ENCODE peak calls at places on chromosomes 4 and X, in five cellular contexts. Z is stomach, P is MM.1S, V is HCT116, E is left lung. W is an unnamed sample.

GRCh38 chr4:173288296-173288695 is 45.9 kb downstream of the HMGB2 start:
- DNase-seq in Z (peak), P (peak), V (peak), E (peak), W (peak)

GRCh38 chr4:123555500-123556273 is 159.1 kb downstream of the SPRY1 start:
- DNase-seq in Z (peak), P (no peak), V (no peak), E (peak), W (peak)

GRCh38 chr4:101806914-101807313 is 16.4 kb downstream of the BANK1 start:
- DNase-seq in Z (no peak), P (no peak), V (no peak), E (no peak), W (no peak)

GRCh38 chrX:15269618-15270521 is at the start of gene ASB9:
- DNase-seq in Z (peak), P (no peak), V (peak), E (peak), W (peak)

GRCh38 chrX:110992611-110993010 is 103.4 kb upstream of the PAK3 start:
- DNase-seq in Z (peak), P (peak), V (no peak), E (no peak), W (peak)

GRCh38 chr4:79241846-79242245 is 84.0 kb downstream of the NAA11 start:
- DNase-seq in Z (no peak), P (no peak), V (peak), E (no peak), W (no peak)

GRCh38 chr4:147674496-147674895 is 9.5 kb downstream of the PRMT9 start:
- DNase-seq in Z (no peak), P (no peak), V (no peak), E (no peak), W (no peak)

GRCh38 chrX:40938418-40938817 is 146.8 kb upstream of the USP9X start:
- DNase-seq in Z (no peak), P (no peak), V (no peak), E (no peak), W (no peak)

GRCh38 chrX:7132335-7133035 is 15.0 kb upstream of the STS start:
- DNase-seq in Z (peak), P (no peak), V (peak), E (peak), W (peak)

GRCh38 chrX:18810416-18810815 is 103.0 kb downstream of the PPEF1 start:
- DNase-seq in Z (no peak), P (no peak), V (no peak), E (no peak), W (no peak)

GRCh38 chrX:69137911-69138310 is 27.3 kb downstream of the PJA1 start:
- DNase-seq in Z (no peak), P (no peak), V (no peak), E (no peak), W (no peak)

GRCh38 chr4:83114576-83114975 is at the start of gene PLAC8:
- DNase-seq in Z (peak), P (peak), V (no peak), E (no peak), W (no peak)

GRCh38 chrX:41922694-41923171 is 621 bp downstream of the CASK start:
- DNase-seq in Z (no peak), P (peak), V (no peak), E (peak), W (peak)

GRCh38 chrX:6021316-6022091 is 207.2 kb downstream of the NLGN4X start:
- DNase-seq in Z (peak), P (peak), V (no peak), E (no peak), W (peak)

GRCh38 chr4:87410669-87411068 is 11.7 kb upstream of the NUDT9 start:
- DNase-seq in Z (no peak), P (no peak), V (no peak), E (no peak), W (no peak)

GRCh38 chr4:105662935-105663675 is 45.4 kb downstream of the INTS12 start:
- DNase-seq in Z (no peak), P (peak), V (no peak), E (no peak), W (no peak)

GRCh38 chr4:151673913-151674520 is 86.8 kb downstream of the GATB start:
- DNase-seq in Z (peak), P (no peak), V (no peak), E (no peak), W (no peak)

GRCh38 chr4:156933633-156934258 is 37.9 kb downstream of the PDGFC start:
- DNase-seq in Z (no peak), P (no peak), V (peak), E (no peak), W (peak)

GRCh38 chr4:166538491-166539005 is 665.5 kb downstream of the TLL1 start:
- DNase-seq in Z (no peak), P (no peak), V (no peak), E (no peak), W (no peak)

GRCh38 chrX:153724252-153725038 is at the start of the genes ABCD1 and BCAP31:
- DNase-seq in Z (peak), P (peak), V (peak), E (peak), W (peak)

GRCh38 chr4:159390648-159391047 is 287.8 kb downstream of the RAPGEF2 start:
- DNase-seq in Z (no peak), P (no peak), V (peak), E (no peak), W (peak)

GRCh38 chrX:110162867-110163266 is 155.0 kb downstream of the AMMECR1 start:
- DNase-seq in Z (no peak), P (no peak), V (no peak), E (no peak), W (no peak)

GRCh38 chr4:78414116-78414515 is 137.5 kb upstream of the ANXA3 start:
- DNase-seq in Z (no peak), P (no peak), V (no peak), E (no peak), W (no peak)

GRCh38 chr4:40557741-40558140 is 71.9 kb downstream of the RBM47 start:
- DNase-seq in Z (no peak), P (no peak), V (no peak), E (no peak), W (no peak)

GRCh38 chr4:125719987-125720386 is 405.2 kb downstream of the FAT4 start:
- DNase-seq in Z (no peak), P (no peak), V (peak), E (no peak), W (peak)

GRCh38 chr4:153530284-153530995 is 64.3 kb downstream of the TMEM131L start:
- DNase-seq in Z (no peak), P (no peak), V (no peak), E (no peak), W (no peak)

GRCh38 chrX:131812847-131813825 is 210.0 kb upstream of the STK26 start:
- DNase-seq in Z (peak), P (peak), V (no peak), E (peak), W (no peak)

GRCh38 chrX:40883021-40883619 is 147.8 kb upstream of the MED14 start:
- DNase-seq in Z (no peak), P (no peak), V (no peak), E (no peak), W (no peak)

GRCh38 chr4:169658196-169658595 is 37.8 kb downstream of the CLCN3 start:
- DNase-seq in Z (no peak), P (no peak), V (no peak), E (no peak), W (no peak)

GRCh38 chrX:16873106-16873505 is 2.9 kb upstream of the RBBP7 start:
- DNase-seq in Z (no peak), P (no peak), V (no peak), E (no peak), W (no peak)

GRCh38 chr4:189613202-189613601 is 327.5 kb upstream of the FRG1 start:
- DNase-seq in Z (no peak), P (no peak), V (no peak), E (no peak), W (no peak)

GRCh38 chrX:31500920-31501319 is 429.1 kb upstream of the FTHL17 start:
- DNase-seq in Z (no peak), P (peak), V (no peak), E (no peak), W (no peak)

GRCh38 chr4:170423137-170423536 is 333.4 kb upstream of the AADAT start:
- DNase-seq in Z (no peak), P (no peak), V (no peak), E (no peak), W (no peak)

GRCh38 chr4:40180356-40180755 is 16.5 kb upstream of the RHOH start:
- DNase-seq in Z (no peak), P (no peak), V (peak), E (no peak), W (no peak)

GRCh38 chr4:81426770-81427604 is 44.7 kb downstream of the RASGEF1B start:
- DNase-seq in Z (no peak), P (no peak), V (no peak), E (no peak), W (no peak)

GRCh38 chr4:7199771-7200441 is 7.6 kb downstream of the SORCS2 start:
- DNase-seq in Z (no peak), P (no peak), V (no peak), E (peak), W (no peak)

GRCh38 chr4:183355405-183355804 is 33.2 kb upstream of the CLDN24 start:
- DNase-seq in Z (no peak), P (no peak), V (no peak), E (no peak), W (peak)

GRCh38 chr4:46924789-46925188 is 15.7 kb upstream of the COX7B2 start:
- DNase-seq in Z (no peak), P (no peak), V (no peak), E (no peak), W (no peak)
- TF ChIP-seq CTCF in Z (no peak), P (no peak), V (no peak), E (no peak), W (no peak)

GRCh38 chr4:2953496-2953895 is 9.7 kb downstream of the NOP14 start:
- DNase-seq in Z (no peak), P (no peak), V (no peak), E (no peak), W (no peak)

GRCh38 chr4:2950221-2950989 is 12.8 kb downstream of the NOP14 start:
- DNase-seq in Z (no peak), P (no peak), V (no peak), E (no peak), W (no peak)

GRCh38 chr4:2949782-2950125 is 13.5 kb downstream of the NOP14 start:
- DNase-seq in Z (no peak), P (no peak), V (no peak), E (no peak), W (no peak)

GRCh38 chr4:2958446-2958845 is 4.8 kb downstream of the NOP14 start:
- DNase-seq in Z (no peak), P (no peak), V (no peak), E (no peak), W (no peak)

DNA sequence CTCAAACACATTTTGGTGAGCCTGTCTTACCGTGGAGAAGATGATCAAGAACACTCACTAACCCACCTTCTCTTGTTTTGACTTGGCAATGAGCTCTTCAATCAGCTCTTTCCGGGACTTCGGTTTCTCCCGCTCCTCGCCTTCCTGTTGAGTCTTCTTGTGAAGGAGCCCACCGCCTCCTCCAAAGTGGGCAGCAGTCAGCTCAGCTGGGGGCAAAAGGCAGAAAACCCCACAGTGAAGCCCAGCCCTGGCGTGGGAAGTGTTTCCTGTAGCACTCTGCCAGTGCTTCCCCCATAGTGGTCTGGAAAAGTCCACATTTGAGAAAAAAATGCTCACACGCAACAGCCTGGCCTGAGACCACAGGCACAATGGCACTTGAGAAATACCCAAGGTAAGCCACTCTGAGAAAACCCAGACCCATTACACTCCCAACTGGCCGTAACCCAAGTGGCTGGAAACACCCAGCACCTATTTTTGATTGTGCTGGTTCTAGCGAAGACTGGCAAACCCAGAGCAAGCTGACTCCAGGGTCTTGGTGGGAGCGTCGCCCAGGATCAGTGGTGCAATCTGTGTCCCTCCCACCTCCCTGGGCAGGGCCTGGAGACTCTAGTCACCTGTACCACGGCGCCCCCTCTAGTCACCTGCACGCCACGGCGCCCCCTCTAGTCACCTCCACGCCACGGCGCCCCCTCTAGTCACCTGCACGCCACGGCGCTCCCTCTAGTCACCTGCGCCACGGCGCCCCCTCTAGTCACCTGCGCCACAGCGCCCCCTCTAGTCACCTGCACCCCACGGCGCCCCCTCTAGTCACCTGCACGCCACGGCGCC is 8.6 kb downstream of the NOP14 start:
- DNase-seq in Z (no peak), P (peak), V (peak), E (no peak), W (no peak)
- TF ChIP-seq CTCF in Z (no peak), P (no peak), V (peak), E (no peak), W (peak)

GRCh38 chr4:163180087-163180486 is 13.4 kb upstream of the NAF1 start:
- DNase-seq in Z (no peak), P (no peak), V (no peak), E (no peak), W (no peak)

GRCh38 chr4:163179207-163179606 is 12.5 kb upstream of the NAF1 start:
- DNase-seq in Z (no peak), P (no peak), V (no peak), E (no peak), W (no peak)

GRCh38 chr4:163172666-163173065 is 6.0 kb upstream of the NAF1 start:
- DNase-seq in Z (no peak), P (no peak), V (no peak), E (no peak), W (no peak)

GRCh38 chr4:163173713-163174112 is 7.0 kb upstream of the NAF1 start:
- DNase-seq in Z (no peak), P (no peak), V (no peak), E (no peak), W (no peak)

DNA sequence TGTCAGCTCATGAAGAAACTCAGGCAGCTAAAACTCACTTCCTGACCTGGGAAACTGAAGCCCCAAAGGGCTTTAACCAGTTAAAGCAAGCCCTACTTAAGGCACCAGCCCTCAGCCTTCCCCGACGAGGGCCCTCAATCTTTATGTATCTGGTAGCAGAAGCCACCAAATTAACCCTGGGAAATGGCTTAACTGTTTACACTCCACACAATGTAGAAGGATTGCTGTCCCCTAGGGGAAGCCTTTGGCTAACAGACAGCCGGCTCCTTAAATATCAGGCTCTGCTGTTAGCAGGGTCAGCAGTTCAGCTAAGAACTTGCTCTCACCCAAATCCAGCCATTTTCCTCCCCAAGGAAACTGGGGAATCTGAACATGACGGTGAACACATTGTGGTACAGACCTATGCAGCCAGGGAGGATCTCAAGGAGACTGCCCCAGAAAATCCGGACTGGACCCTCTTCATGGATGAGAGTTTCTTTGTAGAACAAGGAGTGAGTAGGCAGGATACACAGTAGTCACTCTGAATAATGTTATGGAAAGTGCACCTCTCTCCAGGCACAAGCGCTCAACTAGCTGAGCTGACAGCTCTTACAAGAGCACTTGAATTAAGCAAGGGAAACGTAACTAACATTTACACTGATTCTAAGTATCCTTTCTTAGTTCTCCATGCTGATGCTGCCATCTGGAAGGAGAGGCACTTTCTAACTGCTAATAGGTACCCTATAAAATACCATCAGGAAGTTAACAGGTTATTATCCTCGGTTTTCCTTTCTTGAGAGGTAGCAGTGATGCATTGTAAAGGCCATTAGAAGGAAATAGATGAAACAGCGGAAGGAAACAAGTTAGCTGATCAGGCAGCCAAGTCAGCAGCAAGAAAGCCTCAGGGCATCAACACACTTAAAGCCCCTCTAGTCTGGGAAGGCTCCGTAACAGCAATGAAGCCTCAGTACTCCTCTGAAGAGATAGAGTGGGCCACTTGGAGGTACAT is 9.6 kb upstream of the NAF1 start:
- DNase-seq in Z (no peak), P (no peak), V (no peak), E (no peak), W (no peak)
- TF ChIP-seq CTCF in Z (no peak), P (no peak), V (no peak), E (no peak), W (no peak)

GRCh38 chrX:107448625-107449468 is 605 bp upstream of the FRMPD3 start:
- DNase-seq in Z (no peak), P (peak), V (no peak), E (no peak), W (peak)
- TF ChIP-seq CTCF in Z (no peak), P (peak), V (no peak), E (no peak), W (no peak)